ENCODE peak calls at places on chromosomes 6 and 20, in nine cellular contexts. One of them, this sample, is unnamed.

GRCh38 chr6:31126416-31127175 is 6.3 kb upstream of the CDSN start:
- DNase-seq in SW 1271: no peak
- DNase-seq in activated T-cell treated with anti-CD3 and anti-CD28 coated beads, Interleukin-2, amount 50 U/mL, for 72 hours: no peak
- DNase-seq in adipocyte: no peak
- DNase-seq in MV-4-11: no peak
- DNase-seq in activated CD4-positive, alpha-beta T cell treated with anti-CD3 and anti-CD28 coated beads, Interleukin-2, amount 10 ng/mL, durations not matched to agents 7 days and 5 days: no peak
- DNase-seq in M059J: no peak
- DNase-seq in LHCN-M2: no peak
- DNase-seq in hepatic stellate cell: no peak
- DNase-seq in this sample: no peak

GRCh38 chr6:53662457-53662856 is 3.1 kb downstream of the KLHL31 start:
- DNase-seq in MV-4-11: no peak
- DNase-seq in LHCN-M2: no peak
- DNase-seq in activated CD4-positive, alpha-beta T cell treated with anti-CD3 and anti-CD28 coated beads, Interleukin-2, amount 10 ng/mL, durations not matched to agents 7 days and 5 days: no peak
- DNase-seq in adipocyte: no peak
- DNase-seq in M059J: no peak
- DNase-seq in SW 1271: no peak
- DNase-seq in hepatic stellate cell: no peak
- DNase-seq in activated T-cell treated with anti-CD3 and anti-CD28 coated beads, Interleukin-2, amount 50 U/mL, for 72 hours: no peak
- DNase-seq in this sample: no peak

GRCh38 chr6:149248688-149249369 is 68.7 kb upstream of the TAB2 start:
- DNase-seq in MV-4-11: peak; percentile 25
- DNase-seq in adipocyte: no peak
- DNase-seq in activated T-cell treated with anti-CD3 and anti-CD28 coated beads, Interleukin-2, amount 50 U/mL, for 72 hours: peak; percentile 27
- DNase-seq in hepatic stellate cell: no peak
- DNase-seq in activated CD4-positive, alpha-beta T cell treated with anti-CD3 and anti-CD28 coated beads, Interleukin-2, amount 10 ng/mL, durations not matched to agents 7 days and 5 days: no peak
- DNase-seq in SW 1271: no peak
- DNase-seq in LHCN-M2: no peak
- DNase-seq in M059J: no peak
- DNase-seq in this sample: no peak

GRCh38 chr20:57664924-57665588 is 44.8 kb downstream of the PMEPA1 start:
- DNase-seq in LHCN-M2: no peak
- DNase-seq in activated CD4-positive, alpha-beta T cell treated with anti-CD3 and anti-CD28 coated beads, Interleukin-2, amount 10 ng/mL, durations not matched to agents 7 days and 5 days: no peak
- DNase-seq in activated T-cell treated with anti-CD3 and anti-CD28 coated beads, Interleukin-2, amount 50 U/mL, for 72 hours: no peak
- DNase-seq in MV-4-11: no peak
- DNase-seq in adipocyte: no peak
- DNase-seq in SW 1271: no peak
- DNase-seq in hepatic stellate cell: no peak
- DNase-seq in M059J: no peak
- DNase-seq in this sample: no peak

GRCh38 chr6:43383021-43383667 is 13.7 kb upstream of the ZNF318 start:
- DNase-seq in M059J: peak; percentile 63
- DNase-seq in SW 1271: no peak
- DNase-seq in adipocyte: peak; percentile 30
- DNase-seq in activated T-cell treated with anti-CD3 and anti-CD28 coated beads, Interleukin-2, amount 50 U/mL, for 72 hours: no peak
- DNase-seq in hepatic stellate cell: peak; percentile 41
- DNase-seq in MV-4-11: no peak
- DNase-seq in activated CD4-positive, alpha-beta T cell treated with anti-CD3 and anti-CD28 coated beads, Interleukin-2, amount 10 ng/mL, durations not matched to agents 7 days and 5 days: no peak
- DNase-seq in LHCN-M2: peak; percentile 76
- DNase-seq in this sample: no peak

GRCh38 chr6:133705071-133705470 is 183.8 kb upstream of the TCF21 start:
- DNase-seq in M059J: peak; percentile 40
- DNase-seq in activated T-cell treated with anti-CD3 and anti-CD28 coated beads, Interleukin-2, amount 50 U/mL, for 72 hours: no peak
- DNase-seq in MV-4-11: no peak
- DNase-seq in hepatic stellate cell: no peak
- DNase-seq in activated CD4-positive, alpha-beta T cell treated with anti-CD3 and anti-CD28 coated beads, Interleukin-2, amount 10 ng/mL, durations not matched to agents 7 days and 5 days: no peak
- DNase-seq in LHCN-M2: peak; percentile 83
- DNase-seq in adipocyte: peak; percentile 91
- DNase-seq in SW 1271: no peak
- DNase-seq in this sample: no peak

GRCh38 chr20:61185841-61186601 is 66.0 kb upstream of the CDH4 start:
- DNase-seq in adipocyte: peak; percentile 65
- DNase-seq in activated CD4-positive, alpha-beta T cell treated with anti-CD3 and anti-CD28 coated beads, Interleukin-2, amount 10 ng/mL, durations not matched to agents 7 days and 5 days: no peak
- DNase-seq in SW 1271: peak; percentile 94
- DNase-seq in M059J: peak; percentile 98
- DNase-seq in activated T-cell treated with anti-CD3 and anti-CD28 coated beads, Interleukin-2, amount 50 U/mL, for 72 hours: no peak
- DNase-seq in LHCN-M2: peak; percentile 98
- DNase-seq in MV-4-11: peak; percentile 1
- DNase-seq in hepatic stellate cell: peak; percentile 78
- DNase-seq in this sample: no peak

GRCh38 chr6:16711551-16712249 is 49.6 kb downstream of the ATXN1 start:
- DNase-seq in SW 1271: peak; percentile 63
- DNase-seq in activated CD4-positive, alpha-beta T cell treated with anti-CD3 and anti-CD28 coated beads, Interleukin-2, amount 10 ng/mL, durations not matched to agents 7 days and 5 days: no peak
- DNase-seq in M059J: peak; percentile 69
- DNase-seq in MV-4-11: no peak
- DNase-seq in activated T-cell treated with anti-CD3 and anti-CD28 coated beads, Interleukin-2, amount 50 U/mL, for 72 hours: no peak
- DNase-seq in adipocyte: peak; percentile 43
- DNase-seq in hepatic stellate cell: no peak
- DNase-seq in LHCN-M2: no peak
- DNase-seq in this sample: no peak